ENCODE peak calls at places on chromosomes 11 and 22, in four cellular contexts. O, B, N and R are unnamed samples.

GRCh38 chr11:986270-986951 is 50.1 kb downstream of the MUC6 start:
- DNase-seq in O (peak; percentile 32), B (no peak), N (no peak), R (peak; percentile 15)

GRCh38 chr22:47062126-47062525 is 299.7 kb downstream of the TBC1D22A start:
- DNase-seq in O (no peak), B (no peak), N (no peak), R (no peak)

GRCh38 chr11:134664863-134665535 is 253.0 kb upstream of the B3GAT1 start:
- DNase-seq in O (no peak), B (no peak), N (no peak), R (no peak)

GRCh38 chr22:22022255-22022840 is 39.8 kb upstream of the TOP3B start:
- DNase-seq in O (no peak), B (no peak), N (no peak), R (no peak)

GRCh38 chr11:107370390-107370789 is 87.2 kb downstream of the CWF19L2 start:
- DNase-seq in O (no peak), B (no peak), N (no peak), R (peak; percentile 26)

GRCh38 chr11:73454987-73455386 is 78.8 kb downstream of the RELT start:
- DNase-seq in O (no peak), B (no peak), N (no peak), R (no peak)

GRCh38 chr11:12043221-12043620 is 34.8 kb upstream of the DKK3 start:
- DNase-seq in O (no peak), B (no peak), N (no peak), R (no peak)

GRCh38 chr11:63564785-63565350 is 1.7 kb upstream of the PLAAT2 start:
- DNase-seq in O (peak; percentile 80), B (no peak), N (no peak), R (peak; percentile 88)

GRCh38 chr11:47607380-47607779 is 13.2 kb upstream of the C1QTNF4 start:
- DNase-seq in O (peak; percentile 34), B (no peak), N (no peak), R (no peak)

GRCh38 chr11:117096973-117097566 is 1.2 kb downstream of the SIK3 start:
- DNase-seq in O (no peak), B (no peak), N (no peak), R (no peak)

GRCh38 chr11:64406221-64406946 is 47.4 kb downstream of the RPS6KA4 start:
- DNase-seq in O (peak; percentile 54), B (peak; percentile 57), N (no peak), R (no peak)

GRCh38 chr11:116665523-116665922 is 107.3 kb downstream of the BUD13 start:
- DNase-seq in O (no peak), B (no peak), N (no peak), R (no peak)

GRCh38 chr11:40129276-40129675 is 1330.2 kb downstream of the LRRC4C start:
- DNase-seq in O (peak; percentile 40), B (peak; percentile 40), N (no peak), R (peak; percentile 39)

GRCh38 chr22:19759994-19760651 is 455 bp upstream of the TBX1 start:
- DNase-seq in O (no peak), B (peak; percentile 36), N (no peak), R (peak; percentile 2)

GRCh38 chr22:19762315-19763140 is 1.9 kb downstream of the TBX1 start:
- DNase-seq in O (no peak), B (no peak), N (no peak), R (no peak)

GRCh38 chr22:19761500-19762314 is 1.1 kb downstream of the TBX1 start:
- DNase-seq in O (no peak), B (peak; percentile 61), N (no peak), R (peak; percentile 43)

GRCh38 chr22:19760652-19761002 is at the start of gene TBX1:
- DNase-seq in O (no peak), B (no peak), N (no peak), R (peak; percentile 7)

GRCh38 chr22:19761022-19761499 is 483 bp downstream of the TBX1 start:
- DNase-seq in O (no peak), B (peak; percentile 61), N (no peak), R (no peak)
- TF ChIP-seq EZH2 in O (no peak), B (no peak), N (no peak), R (no peak)

GRCh38 chr11:78372114-78372768 is 45.4 kb downstream of the GAB2 start:
- DNase-seq in O (no peak), B (no peak), N (no peak), R (no peak)
- TF ChIP-seq EZH2phosphoT487 in O (no peak), B (no peak), N (no peak), R (no peak)

DNA sequence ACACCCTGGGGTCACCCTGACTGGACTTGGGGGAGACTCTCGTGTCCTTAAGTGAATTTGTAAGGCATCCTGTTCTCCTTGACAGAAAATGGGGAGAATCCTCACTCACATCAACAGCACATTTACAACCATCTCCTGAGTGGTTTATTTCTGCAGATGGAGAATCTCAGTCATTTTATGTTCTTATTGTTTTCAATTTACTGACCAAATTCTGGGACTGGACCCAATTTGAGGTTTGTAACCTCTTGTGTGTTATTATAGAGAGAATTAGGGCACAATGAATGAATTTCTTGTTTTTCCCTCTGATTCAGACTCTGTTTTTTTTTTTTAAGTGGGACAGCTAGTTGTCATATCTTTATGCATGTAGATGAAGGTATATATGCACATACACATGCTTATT is 104.9 kb downstream of the ADAMTS15 start:
- DNase-seq in O (no peak), B (no peak), N (no peak), R (no peak)
- TF ChIP-seq EZH2 in O (no peak), B (no peak), N (no peak), R (no peak)

GRCh38 chr11:8025816-8026215 is 38.7 kb downstream of the EIF3F start:
- DNase-seq in O (no peak), B (no peak), N (no peak), R (peak; percentile 53)

GRCh38 chr11:8025123-8025522 is 38.0 kb downstream of the EIF3F start:
- DNase-seq in O (no peak), B (no peak), N (no peak), R (no peak)

GRCh38 chr11:8023831-8024555 is 36.9 kb downstream of the EIF3F start:
- DNase-seq in O (no peak), B (no peak), N (no peak), R (no peak)

GRCh38 chr11:8021920-8022319 is 34.8 kb downstream of the EIF3F start:
- DNase-seq in O (no peak), B (no peak), N (no peak), R (no peak)

DNA sequence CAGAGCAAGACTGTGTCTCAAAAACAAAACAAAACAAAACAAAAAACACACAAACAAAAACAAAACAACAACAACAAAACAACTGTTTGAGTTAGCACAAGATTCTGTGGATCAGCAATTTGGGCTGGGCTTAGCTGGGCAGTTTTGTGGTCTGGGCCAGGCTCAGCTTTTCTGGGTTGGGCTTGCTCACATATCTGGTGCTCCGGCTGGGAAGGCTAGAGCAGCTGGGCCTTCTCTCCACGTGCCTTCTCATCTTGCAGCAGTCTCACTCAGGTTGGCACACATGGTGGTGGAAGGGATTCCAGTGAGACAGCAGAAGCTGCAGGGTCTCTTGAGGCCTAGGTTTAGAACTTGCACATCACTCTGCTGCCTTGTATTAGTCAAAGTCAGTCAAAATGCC is 35.7 kb downstream of the EIF3F start:
- DNase-seq in O (no peak), B (no peak), N (no peak), R (no peak)
- TF ChIP-seq EZH2phosphoT487 in O (no peak), B (no peak), N (no peak), R (no peak)

DNA sequence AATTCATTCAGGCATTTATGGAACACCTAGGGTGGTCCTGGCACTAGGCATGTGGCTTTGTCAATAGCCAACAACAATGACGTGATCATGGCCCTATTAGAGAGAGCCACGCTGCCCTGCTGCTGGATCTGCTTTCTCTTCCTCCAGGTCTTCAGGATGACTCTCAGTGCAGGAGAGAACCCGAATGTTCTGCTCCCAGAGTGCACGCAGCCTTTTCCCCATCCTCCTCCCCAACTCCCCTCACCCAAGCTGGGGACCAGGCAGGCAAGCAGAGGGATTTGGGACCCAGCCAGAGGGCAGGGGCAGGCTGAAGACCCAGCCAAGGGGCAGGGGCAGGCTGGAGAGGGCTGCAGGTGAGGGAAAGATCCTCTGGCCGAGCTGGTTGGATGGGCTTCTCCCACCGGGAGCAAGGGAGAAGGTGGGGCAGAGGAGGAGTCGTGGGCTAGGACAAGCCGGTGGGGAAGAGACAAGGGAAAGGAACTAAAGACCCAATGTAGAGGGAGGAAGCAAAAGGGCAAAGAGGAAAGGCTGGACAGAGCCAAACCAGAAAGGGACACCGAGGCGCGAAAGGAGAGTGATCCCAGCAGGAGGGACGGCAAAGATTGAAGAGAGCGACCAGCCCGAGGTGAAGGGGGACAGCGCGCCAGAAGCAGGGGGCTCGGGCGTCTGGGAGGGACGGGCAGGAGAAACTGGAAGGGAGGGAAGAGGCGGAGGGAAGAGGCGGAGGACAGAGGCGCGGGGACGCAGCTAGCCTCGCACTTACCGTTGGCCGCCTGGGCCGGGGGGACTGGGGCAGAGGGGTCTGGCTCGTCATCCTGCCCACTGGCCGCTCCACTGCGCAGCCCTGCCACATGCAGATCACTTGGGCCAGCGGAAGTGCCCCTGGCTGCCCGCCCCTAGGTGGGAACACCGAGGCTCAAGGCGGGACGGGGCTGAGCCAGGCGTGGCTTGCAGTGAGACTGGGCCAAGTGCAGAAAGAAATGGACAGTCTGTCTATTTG is at the start of gene KCTD14:
- DNase-seq in O (peak; percentile 55), B (peak; percentile 67), N (no peak), R (no peak)
- TF ChIP-seq EZH2 in O (no peak), B (no peak), N (no peak), R (no peak)